ENCODE peak calls at places on chromosomes 16 and 17, in four cellular contexts. One of them, this sample, is unnamed.

GRCh38 chr17:81345211-81346089 is 49.8 kb upstream of the BAHCC1 start:
- DNase-seq in activated B cell treated with CpG ODN at 0.5 μM for 24 hours: peak; percentile 56
- DNase-seq in T-helper 2 cell: peak; percentile 38
- DNase-seq in AG09309: peak; percentile 46
- DNase-seq in this sample: peak; percentile 35

GRCh38 chr16:55436587-55436986 is 42.4 kb upstream of the MMP2 start:
- DNase-seq in AG09309: peak; percentile 16
- DNase-seq in T-helper 2 cell: no peak
- DNase-seq in activated B cell treated with CpG ODN at 0.5 μM for 24 hours: no peak
- DNase-seq in this sample: no peak

GRCh38 chr17:39666601-39667261 is 1.5 kb upstream of the PNMT start:
- DNase-seq in T-helper 2 cell: no peak
- DNase-seq in activated B cell treated with CpG ODN at 0.5 μM for 24 hours: no peak
- DNase-seq in AG09309: no peak
- DNase-seq in this sample: no peak

GRCh38 chr16:66486773-66487579 is 59.9 kb downstream of the BEAN1 start:
- DNase-seq in activated B cell treated with CpG ODN at 0.5 μM for 24 hours: peak; percentile 13
- DNase-seq in AG09309: no peak
- DNase-seq in T-helper 2 cell: no peak
- DNase-seq in this sample: no peak

GRCh38 chr16:88886915-88887521 is 20.6 kb upstream of the PABPN1L start:
- DNase-seq in T-helper 2 cell: no peak
- DNase-seq in AG09309: no peak
- DNase-seq in activated B cell treated with CpG ODN at 0.5 μM for 24 hours: no peak
- DNase-seq in this sample: no peak

GRCh38 chr16:4085405-4085970 is 30.8 kb downstream of the ADCY9 start:
- DNase-seq in activated B cell treated with CpG ODN at 0.5 μM for 24 hours: no peak
- DNase-seq in AG09309: no peak
- DNase-seq in T-helper 2 cell: no peak
- DNase-seq in this sample: no peak

GRCh38 chr17:68937890-68938514 is 17.2 kb downstream of the ABCA8 start:
- DNase-seq in T-helper 2 cell: no peak
- DNase-seq in AG09309: no peak
- DNase-seq in activated B cell treated with CpG ODN at 0.5 μM for 24 hours: no peak
- DNase-seq in this sample: no peak

GRCh38 chr16:12917246-12917645 is 15.8 kb downstream of the SHISA9 start:
- DNase-seq in AG09309: no peak
- DNase-seq in activated B cell treated with CpG ODN at 0.5 μM for 24 hours: no peak
- DNase-seq in T-helper 2 cell: no peak
- DNase-seq in this sample: no peak

GRCh38 chr17:35314415-35315216 is 58.8 kb downstream of the SLFN11 start:
- DNase-seq in AG09309: no peak
- DNase-seq in T-helper 2 cell: no peak
- DNase-seq in activated B cell treated with CpG ODN at 0.5 μM for 24 hours: no peak
- DNase-seq in this sample: no peak

GRCh38 chr16:67884684-67885083 is at the start of gene NRN1L:
- DNase-seq in AG09309: no peak
- DNase-seq in T-helper 2 cell: no peak
- DNase-seq in activated B cell treated with CpG ODN at 0.5 μM for 24 hours: no peak
- DNase-seq in this sample: no peak

GRCh38 chr17:18379246-18380146 is 1.9 kb downstream of the EVPLL start:
- DNase-seq in activated B cell treated with CpG ODN at 0.5 μM for 24 hours: no peak
- DNase-seq in T-helper 2 cell: no peak
- DNase-seq in AG09309: no peak
- DNase-seq in this sample: no peak

GRCh38 chr17:16491131-16491702 is 776 bp downstream of the LRRC75A start:
- DNase-seq in T-helper 2 cell: no peak
- DNase-seq in activated B cell treated with CpG ODN at 0.5 μM for 24 hours: no peak
- DNase-seq in AG09309: no peak
- DNase-seq in this sample: peak; percentile 10

GRCh38 chr17:18182190-18182977 is 1.2 kb upstream of the ALKBH5 start:
- DNase-seq in T-helper 2 cell: no peak
- DNase-seq in AG09309: no peak
- DNase-seq in activated B cell treated with CpG ODN at 0.5 μM for 24 hours: no peak
- DNase-seq in this sample: no peak

GRCh38 chr17:16649585-16649984 is 4.1 kb downstream of the ZNF624 start:
- DNase-seq in T-helper 2 cell: no peak
- DNase-seq in activated B cell treated with CpG ODN at 0.5 μM for 24 hours: no peak
- DNase-seq in AG09309: no peak
- DNase-seq in this sample: no peak

GRCh38 chr17:68288375-68288774 is 2.6 kb downstream of the SLC16A6 start:
- DNase-seq in T-helper 2 cell: no peak
- DNase-seq in AG09309: no peak
- DNase-seq in activated B cell treated with CpG ODN at 0.5 μM for 24 hours: peak; percentile 18
- DNase-seq in this sample: no peak

GRCh38 chr16:84479716-84480450 is 24.6 kb downstream of the MEAK7 start:
- DNase-seq in AG09309: no peak
- DNase-seq in T-helper 2 cell: no peak
- DNase-seq in activated B cell treated with CpG ODN at 0.5 μM for 24 hours: no peak
- DNase-seq in this sample: no peak

GRCh38 chr17:73710095-73710592 is 65.9 kb upstream of the SDK2 start:
- DNase-seq in activated B cell treated with CpG ODN at 0.5 μM for 24 hours: no peak
- DNase-seq in T-helper 2 cell: peak; percentile 24
- DNase-seq in AG09309: no peak
- DNase-seq in this sample: peak; percentile 45